ENCODE peak calls at places on chromosome 3, in eight cellular contexts. T is A549, J is PC-3, B is AG04449, O is foreskin fibroblast, G is heart left ventricle, D is H1, R is epithelial cell of esophagus. Q is an unnamed sample.
A peak's percentile ranks its signal among the peaks of the same experiment; 100 is the strongest.

GRCh38 chr3:16839271-16840110 is 45.3 kb upstream of the PLCL2 start:
- DNase-seq in R (no peak), B (no peak), O (no peak), G (no peak), D (no peak), J (no peak), T (no peak), Q (no peak)

GRCh38 chr3:150760431-150761200 is 2.4 kb downstream of the SIAH2 start:
- DNase-seq in T (no peak), O (no peak), R (no peak), D (no peak), B (no peak), G (no peak), J (no peak), Q (no peak)

GRCh38 chr3:185813691-185814215 is 11.1 kb downstream of the IGF2BP2 start:
- DNase-seq in J (no peak), R (peak; percentile 77), O (peak; percentile 87), D (peak; percentile 59), G (no peak), T (no peak), B (peak; percentile 63), Q (peak; percentile 73)

GRCh38 chr3:172099495-172099808 is 60.1 kb downstream of the FNDC3B start:
- DNase-seq in T (no peak), O (no peak), B (no peak), D (no peak), J (no peak), G (no peak), R (no peak), Q (no peak)

GRCh38 chr3:185701891-185702563 is 115.9 kb downstream of the SENP2 start:
- DNase-seq in O (no peak), D (no peak), J (no peak), T (no peak), G (no peak), B (no peak), R (no peak), Q (no peak)

GRCh38 chr3:131795382-131796085 is 239.3 kb downstream of the CPNE4 start:
- DNase-seq in B (no peak), G (no peak), J (no peak), T (no peak), D (no peak), R (no peak), O (peak; percentile 11), Q (no peak)

GRCh38 chr3:178778579-178778978 is 242.3 kb downstream of the KCNMB2 start:
- DNase-seq in G (no peak), R (peak; percentile 77), J (no peak), T (no peak), D (no peak), O (no peak), B (no peak), Q (peak; percentile 20)

GRCh38 chr3:147699175-147699838 is 290.1 kb downstream of the ZIC1 start:
- DNase-seq in T (no peak), G (no peak), B (peak; percentile 37), D (no peak), J (peak; percentile 59), O (peak; percentile 70), R (peak; percentile 78), Q (peak; percentile 66)

GRCh38 chr3:194112120-194113106 is 23.5 kb upstream of the HES1 start:
- DNase-seq in B (no peak), J (peak; percentile 92), T (peak; percentile 81), R (peak; percentile 97), G (no peak), O (no peak), D (no peak), Q (peak; percentile 85)

GRCh38 chr3:191330309-191330712 is at the start of gene UTS2B:
- DNase-seq in O (peak; percentile 83), R (peak; percentile 68), B (no peak), J (peak; percentile 69), D (no peak), T (no peak), G (no peak), Q (peak; percentile 35)

GRCh38 chr3:64229903-64230302 is 4.6 kb upstream of the PRICKLE2 start:
- DNase-seq in J (no peak), O (peak; percentile 35), D (no peak), G (no peak), T (no peak), R (peak; percentile 54), B (no peak), Q (no peak)

GRCh38 chr3:5389057-5389456 is 201.6 kb downstream of the EDEM1 start:
- DNase-seq in B (no peak), R (peak; percentile 94), D (no peak), O (no peak), J (peak; percentile 97), G (no peak), T (peak; percentile 11), Q (peak; percentile 43)

GRCh38 chr3:177209509-177209908 is 12.2 kb upstream of the TBL1XR1 start:
- DNase-seq in O (no peak), D (no peak), T (no peak), J (no peak), R (no peak), G (no peak), B (no peak), Q (no peak)

GRCh38 chr3:24305795-24306467 is 188.7 kb downstream of the THRB start:
- DNase-seq in G (no peak), O (peak; percentile 31), J (peak; percentile 58), T (no peak), R (no peak), B (no peak), D (no peak), Q (peak; percentile 55)

GRCh38 chr3:110198717-110199587 is 861.6 kb upstream of the DPPA4 start:
- DNase-seq in D (no peak), R (no peak), O (no peak), J (no peak), B (no peak), T (no peak), G (no peak), Q (no peak)

GRCh38 chr3:60217156-60217911 is 1033.9 kb downstream of the FHIT start:
- DNase-seq in J (no peak), B (no peak), R (no peak), D (no peak), T (no peak), G (no peak), O (peak; percentile 1), Q (no peak)

GRCh38 chr3:195794708-195795107 is 17.0 kb downstream of the MUC4 start:
- DNase-seq in T (no peak), G (no peak), D (no peak), O (no peak), R (no peak), B (no peak), J (no peak), Q (no peak)

GRCh38 chr3:23455775-23456174 is 252.6 kb downstream of the UBE2E2 start:
- DNase-seq in T (no peak), R (peak; percentile 59), G (no peak), J (peak; percentile 49), O (peak; percentile 79), B (peak; percentile 41), D (no peak), Q (peak; percentile 88)

GRCh38 chr3:168249048-168249538 is 153.4 kb upstream of the GOLIM4 start:
- DNase-seq in T (peak; percentile 2), J (peak; percentile 8), G (no peak), O (peak; percentile 46), D (no peak), B (no peak), R (peak; percentile 2), Q (no peak)

GRCh38 chr3:151404316-151404715 is 19.8 kb upstream of the P2RY12 start:
- DNase-seq in B (no peak), D (no peak), T (no peak), J (peak; percentile 23), O (peak; percentile 61), R (peak; percentile 19), G (no peak), Q (no peak)

GRCh38 chr3:8976540-8977182 is 13.4 kb upstream of the RAD18 start:
- DNase-seq in B (no peak), D (no peak), T (no peak), J (no peak), O (no peak), R (no peak), G (no peak), Q (no peak)

GRCh38 chr3:119559441-119559963 is at the start of gene CD80:
- DNase-seq in R (peak; percentile 60), G (peak; percentile 46), J (peak; percentile 64), B (peak; percentile 5), D (no peak), O (peak; percentile 62), T (peak; percentile 55), Q (peak; percentile 57)
- TF ChIP-seq CTCF in R (peak; percentile 52), G (no peak), J (peak; percentile 69), B (peak; percentile 45), D (peak; percentile 66), O (no peak), T (peak; percentile 64), Q (peak; percentile 20)

DNA sequence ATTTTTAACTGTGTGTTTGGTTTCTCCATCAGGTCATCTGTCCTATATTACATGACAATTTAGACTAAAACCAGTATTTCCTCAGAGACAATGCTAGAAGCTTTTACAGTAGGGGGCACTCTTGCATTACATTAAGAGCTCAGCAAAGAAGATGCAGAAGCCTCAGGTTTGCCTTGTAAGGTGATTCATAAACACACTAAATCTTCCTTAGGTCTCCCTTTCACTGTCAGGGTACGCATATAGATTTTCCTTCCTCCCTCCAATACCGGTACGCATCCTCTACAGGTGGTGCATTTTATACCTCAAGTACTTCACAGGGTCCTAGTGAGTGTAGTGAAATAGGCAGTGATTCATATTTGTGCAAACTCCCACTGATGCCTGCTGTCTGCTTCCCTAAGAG is 46.5 kb downstream of the CD86 start:
- DNase-seq in B (no peak), D (no peak), R (peak; percentile 85), J (peak; percentile 87), T (peak; percentile 15), G (no peak), O (peak; percentile 21), Q (peak; percentile 76)
- TF ChIP-seq CTCF in B (peak; percentile 14), D (peak; percentile 80), R (peak; percentile 67), J (peak; percentile 85), T (peak; percentile 66), G (peak; percentile 17), O (peak; percentile 41), Q (peak; percentile 74)

GRCh38 chr3:142931222-142931621 is 32.3 kb downstream of the PAQR9 start:
- DNase-seq in D (no peak), R (peak; percentile 75), B (no peak), J (peak; percentile 21), G (no peak), T (peak; percentile 58), O (no peak), Q (no peak)

GRCh38 chr3:142934128-142934896 is 29.2 kb downstream of the PAQR9 start:
- DNase-seq in B (no peak), O (no peak), G (no peak), J (no peak), R (no peak), T (no peak), D (no peak), Q (no peak)

GRCh38 chr3:142929890-142930289 is 33.6 kb downstream of the PAQR9 start:
- DNase-seq in J (no peak), R (no peak), B (no peak), D (no peak), G (no peak), O (no peak), T (no peak), Q (no peak)

GRCh38 chr3:142929109-142929508 is 34.4 kb downstream of the PAQR9 start:
- DNase-seq in B (no peak), R (peak; percentile 83), G (no peak), T (peak; percentile 78), J (peak; percentile 70), D (no peak), O (peak; percentile 29), Q (peak; percentile 70)

GRCh38 chr3:142930510-142930909 is 33.0 kb downstream of the PAQR9 start:
- DNase-seq in G (no peak), T (no peak), B (no peak), D (no peak), J (no peak), R (no peak), O (peak; percentile 26), Q (no peak)
- TF ChIP-seq CTCF in G (no peak), T (peak; percentile 10), B (no peak), D (no peak), J (peak; percentile 22), R (no peak), O (no peak), Q (no peak)

GRCh38 chr3:72624656-72625055 is 223.6 kb downstream of the SHQ1 start:
- DNase-seq in B (no peak), T (no peak), O (no peak), J (no peak), D (no peak), R (no peak), G (no peak), Q (no peak)
- TF ChIP-seq CTCF in B (no peak), T (no peak), O (no peak), J (no peak), D (no peak), R (no peak), G (no peak), Q (no peak)